ENCODE peak calls at places on chromosomes 6 and 20, in ten cellular contexts. C is stimulated activated CD4-positive, alpha-beta T cell treated with anti-CD3 and anti-CD28 coated beads, Interleukin-4, amount 100 ng/mL, for 4 hours; D is iris pigment epithelial cell; S is AG08395; I is ureter; W is IMR-90; N is Right ventricle myocardium superior; B is foreskin melanocyte; K is germinal center; V is ACHN. U is an unnamed sample.

GRCh38 chr6:104958720-104959452 is 2.0 kb downstream of the LIN28B start:
- DNase-seq in C (no peak), D (no peak), S (no peak), I (no peak), W (no peak), N (no peak), B (no peak), K (no peak), V (no peak), U (peak; percentile 46)

GRCh38 chr6:108274546-108274945 is 13.7 kb upstream of the SNX3 start:
- DNase-seq in C (no peak), D (no peak), S (no peak), I (no peak), W (no peak), N (no peak), B (no peak), K (no peak), V (no peak), U (no peak)

GRCh38 chr6:161745594-161745993 is 471.7 kb upstream of the AGPAT4 start:
- DNase-seq in C (no peak), D (no peak), S (no peak), I (no peak), W (no peak), N (no peak), B (no peak), K (no peak), V (no peak), U (peak; percentile 34)

GRCh38 chr6:121319112-121319553 is 15.1 kb downstream of the TBC1D32 start:
- DNase-seq in C (no peak), D (peak; percentile 33), S (peak; percentile 29), I (no peak), W (peak; percentile 20), N (no peak), B (no peak), K (peak; percentile 7), V (no peak), U (peak; percentile 23)

GRCh38 chr6:130516604-130517003 is 150.8 kb downstream of the TMEM200A start:
- DNase-seq in C (no peak), D (no peak), S (no peak), I (no peak), W (no peak), N (no peak), B (no peak), K (no peak), V (no peak), U (no peak)

GRCh38 chr20:24445510-24446170 is 23.8 kb upstream of the SYNDIG1 start:
- DNase-seq in C (no peak), D (no peak), S (no peak), I (no peak), W (no peak), N (no peak), B (no peak), K (no peak), V (no peak), U (no peak)

GRCh38 chr6:138250513-138251247 is 32.4 kb upstream of the PBOV1 start:
- DNase-seq in C (no peak), D (peak; percentile 38), S (peak; percentile 78), I (peak; percentile 61), W (peak; percentile 5), N (no peak), B (no peak), K (no peak), V (peak; percentile 43), U (no peak)

GRCh38 chr6:41546475-41546865 is 289 bp downstream of the FOXP4 start:
- DNase-seq in C (peak; percentile 64), D (peak; percentile 46), S (no peak), I (no peak), W (no peak), N (no peak), B (peak; percentile 12), K (peak; percentile 60), V (peak; percentile 39), U (no peak)